ENCODE peak calls at places on chromosome 11, in five cellular contexts. N, E, U, S and Q are unnamed samples.

GRCh38 chr11:84234462-84235202 is 948.5 kb upstream of the CCDC90B start:
- DNase-seq in N (no peak), E (no peak), U (no peak), S (no peak), Q (no peak)

GRCh38 chr11:119210035-119210434 is 3.9 kb downstream of the CBL start:
- DNase-seq in N (no peak), E (no peak), U (peak; percentile 32), S (no peak), Q (no peak)

GRCh38 chr11:119433369-119433749 is 10.4 kb upstream of the THY1 start:
- DNase-seq in N (no peak), E (no peak), U (no peak), S (no peak), Q (no peak)

GRCh38 chr11:44116433-44116832 is 21.0 kb downstream of the EXT2 start:
- DNase-seq in N (no peak), E (no peak), U (no peak), S (no peak), Q (no peak)

GRCh38 chr11:3088806-3089205 is 31.6 kb upstream of the CARS1 start:
- DNase-seq in N (no peak), E (no peak), U (no peak), S (no peak), Q (no peak)

GRCh38 chr11:68649851-68650555 is 34.3 kb upstream of the GAL start:
- DNase-seq in N (no peak), E (no peak), U (no peak), S (no peak), Q (no peak)

GRCh38 chr11:90220391-90220790 is 2.5 kb downstream of the CHORDC1 start:
- DNase-seq in N (no peak), E (no peak), U (peak; percentile 55), S (no peak), Q (no peak)

GRCh38 chr11:11229691-11230090 is 123.4 kb downstream of the CSNK2A3 start:
- DNase-seq in N (no peak), E (no peak), U (no peak), S (no peak), Q (peak; percentile 63)

GRCh38 chr11:57601297-57601696 is 3.8 kb downstream of the SERPING1 start:
- DNase-seq in N (no peak), E (no peak), U (no peak), S (no peak), Q (no peak)

GRCh38 chr11:10911907-10912306 is 54.1 kb upstream of the ZBED5 start:
- DNase-seq in N (no peak), E (no peak), U (no peak), S (no peak), Q (no peak)

GRCh38 chr11:100876826-100877545 is 189.9 kb downstream of the ARHGAP42 start:
- DNase-seq in N (no peak), E (no peak), U (no peak), S (no peak), Q (peak; percentile 25)

GRCh38 chr11:133347988-133348387 is 184.3 kb downstream of the OPCML start:
- DNase-seq in N (no peak), E (no peak), U (no peak), S (no peak), Q (no peak)

GRCh38 chr11:23211221-23211620 is 350.9 kb upstream of the CCDC179 start:
- DNase-seq in N (no peak), E (no peak), U (no peak), S (no peak), Q (no peak)

GRCh38 chr11:24496371-24496727 is 504 bp upstream of the LUZP2 start:
- DNase-seq in N (no peak), E (no peak), U (no peak), S (no peak), Q (no peak)

GRCh38 chr11:75667268-75667830 is 1.5 kb downstream of the MAP6 start:
- DNase-seq in N (no peak), E (peak; percentile 49), U (peak; percentile 30), S (no peak), Q (peak; percentile 27)

GRCh38 chr11:70122490-70123198 is 44.5 kb downstream of the ANO1 start:
- DNase-seq in N (no peak), E (no peak), U (no peak), S (no peak), Q (no peak)

GRCh38 chr11:12285106-12285505 is 92.3 kb upstream of the PARVA start:
- DNase-seq in N (peak; percentile 9), E (no peak), U (peak; percentile 48), S (no peak), Q (no peak)

GRCh38 chr11:110251837-110252236 is 44.6 kb downstream of the RDX start:
- DNase-seq in N (no peak), E (no peak), U (no peak), S (no peak), Q (no peak)

GRCh38 chr11:2693851-2694261 is 5.9 kb downstream of the KCNQ1OT1 start:
- DNase-seq in N (no peak), E (no peak), U (no peak), S (peak; percentile 3), Q (no peak)

GRCh38 chr11:121464352-121464946 is 11.7 kb upstream of the SORL1-AS1 start:
- DNase-seq in N (peak; percentile 55), E (peak; percentile 72), U (peak; percentile 75), S (no peak), Q (peak; percentile 56)
- TF ChIP-seq POLR2A in N (no peak), E (no peak), U (no peak), S (no peak), Q (no peak)

GRCh38 chr11:47765086-47765485 is 2.1 kb downstream of the FNBP4 start:
- DNase-seq in N (no peak), E (no peak), U (no peak), S (no peak), Q (no peak)

GRCh38 chr11:47768090-47768620 is 1.0 kb upstream of the FNBP4 start:
- DNase-seq in N (peak; percentile 73), E (peak; percentile 87), U (peak; percentile 39), S (peak; percentile 43), Q (peak; percentile 62)

DNA sequence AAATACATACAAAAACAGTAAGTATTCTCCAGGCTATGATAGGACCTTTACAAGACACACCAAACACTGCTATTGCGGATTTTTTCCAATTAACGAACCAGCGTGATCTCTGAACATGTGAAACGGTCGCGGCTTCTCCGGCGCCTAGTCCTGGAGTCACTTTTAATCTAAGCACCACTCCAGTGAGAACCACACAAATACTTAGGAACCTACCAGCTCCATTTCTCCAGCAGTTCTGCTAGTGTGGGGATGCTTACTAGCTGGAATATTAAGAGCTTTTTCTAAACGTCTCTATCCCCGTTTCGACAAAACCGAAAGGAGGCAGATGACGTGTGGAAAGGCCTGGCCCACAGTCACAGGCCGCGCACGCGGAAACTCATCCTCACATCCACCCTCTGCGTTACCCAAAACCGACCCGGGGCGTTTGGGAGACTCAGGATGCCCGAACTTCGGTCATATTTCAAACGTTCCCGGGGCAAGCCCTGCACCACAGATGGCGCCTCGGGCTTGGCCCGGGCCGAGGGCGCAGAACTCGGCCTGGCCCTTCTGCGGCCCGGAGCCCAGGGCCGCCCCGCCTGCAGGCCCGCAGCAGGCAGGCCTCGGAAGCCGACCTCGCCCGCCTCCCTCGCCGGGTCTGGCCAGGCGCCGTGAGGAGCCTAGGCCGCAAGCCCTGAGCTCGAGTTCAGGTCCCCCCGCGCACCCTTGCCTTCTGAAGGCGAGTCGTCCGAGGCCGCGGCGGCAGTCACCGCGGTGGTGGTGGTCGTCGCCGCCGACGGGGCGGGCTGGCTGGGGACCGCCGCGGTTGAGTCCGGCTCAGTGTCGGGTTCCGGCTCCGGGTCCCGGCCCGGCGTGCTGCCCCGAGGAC is 546 bp downstream of the FNBP4 start:
- DNase-seq in N (peak; percentile 61), E (peak; percentile 81), U (peak; percentile 68), S (peak; percentile 63), Q (peak; percentile 35)
- TF ChIP-seq POLR2A in N (no peak), E (no peak), U (no peak), S (no peak), Q (no peak)

GRCh38 chr11:61587951-61588695 is 7.2 kb upstream of the SYT7 start:
- DNase-seq in N (no peak), E (peak; percentile 72), U (peak; percentile 24), S (no peak), Q (peak; percentile 74)
- TF ChIP-seq POLR2A in N (no peak), E (no peak), U (no peak), S (no peak), Q (no peak)

GRCh38 chr11:117704416-117705150 is 92.4 kb downstream of the DSCAML1 start:
- DNase-seq in N (no peak), E (peak; percentile 45), U (no peak), S (no peak), Q (no peak)

GRCh38 chr11:117705866-117706265 is 91.2 kb downstream of the DSCAML1 start:
- DNase-seq in N (no peak), E (no peak), U (no peak), S (no peak), Q (no peak)

GRCh38 chr11:117703209-117703608 is 93.8 kb downstream of the DSCAML1 start:
- DNase-seq in N (no peak), E (no peak), U (no peak), S (no peak), Q (no peak)

GRCh38 chr11:117700551-117700950 is 96.5 kb downstream of the DSCAML1 start:
- DNase-seq in N (no peak), E (no peak), U (no peak), S (no peak), Q (no peak)

DNA sequence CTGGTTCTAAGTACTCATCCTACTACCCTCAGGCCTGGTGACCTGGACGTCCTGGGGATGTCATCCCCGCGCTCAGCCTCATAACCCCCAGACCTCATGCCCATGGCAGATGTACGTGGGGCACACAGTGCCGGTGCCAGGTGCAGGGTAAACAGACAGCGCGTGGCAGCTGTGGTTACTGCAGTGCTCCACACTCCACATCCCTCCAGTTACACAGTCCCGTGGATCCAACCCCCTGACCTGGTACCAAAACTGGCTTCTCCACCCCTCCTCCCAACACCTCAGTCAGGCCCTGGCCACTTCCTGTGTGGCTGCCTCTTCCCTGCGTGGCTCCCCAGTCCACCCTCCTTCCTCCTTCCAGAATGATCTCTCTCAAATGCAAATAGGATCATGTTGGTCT is 95.2 kb downstream of the DSCAML1 start:
- DNase-seq in N (no peak), E (no peak), U (no peak), S (no peak), Q (no peak)
- TF ChIP-seq POLR2A in N (no peak), E (no peak), U (no peak), S (no peak), Q (no peak)

GRCh38 chr11:67401495-67402191 is at the start of gene PPP1CA:
- DNase-seq in N (peak; percentile 87), E (peak; percentile 93), U (peak; percentile 93), S (peak; percentile 78), Q (peak; percentile 95)
- TF ChIP-seq POLR2A in N (no peak), E (peak; percentile 79), U (peak; percentile 80), S (peak; percentile 60), Q (peak; percentile 88)

GRCh38 chr11:66665369-66665768 is 12.3 kb downstream of the RBM4B start:
- DNase-seq in N (no peak), E (no peak), U (no peak), S (no peak), Q (no peak)
- TF ChIP-seq POLR2A in N (no peak), E (no peak), U (no peak), S (no peak), Q (no peak)